ENCODE peak calls at places on chromosome 5, in eight cellular contexts. V is activated CD8-positive, alpha-beta memory T cell treated with anti-CD3 and anti-CD28 coated beads for 48 hours; I is PC-3; M is RPMI7951; E is fibroblast of the aortic adventitia; Z is OCI-M1; Y is heart right ventricle; O is lung microvascular endothelial cell. B is an unnamed sample.
A peak's percentile ranks its signal among the peaks of the same experiment; 100 is the strongest.

GRCh38 chr5:88729476-88730182 is 153.4 kb downstream of the MEF2C start:
- DNase-seq in V (peak; percentile 4), I (peak; percentile 88), M (peak; percentile 71), E (peak; percentile 91), Z (peak; percentile 89), Y (no peak), O (peak; percentile 91), B (no peak)

GRCh38 chr5:140319833-140320232 is 16.9 kb upstream of the PFDN1 start:
- DNase-seq in V (no peak), I (no peak), M (no peak), E (no peak), Z (peak; percentile 16), Y (no peak), O (no peak), B (no peak)

GRCh38 chr5:68149189-68149588 is 66.4 kb upstream of the PIK3R1 start:
- DNase-seq in V (no peak), I (no peak), M (peak; percentile 43), E (peak; percentile 59), Z (peak; percentile 34), Y (no peak), O (no peak), B (no peak)

GRCh38 chr5:73826301-73826700 is 200.3 kb downstream of the ARHGEF28 start:
- DNase-seq in V (no peak), I (no peak), M (no peak), E (no peak), Z (no peak), Y (no peak), O (no peak), B (no peak)

GRCh38 chr5:181215997-181216982 is 6.8 kb upstream of the TRIM41 start:
- DNase-seq in V (no peak), I (peak; percentile 65), M (peak; percentile 76), E (no peak), Z (no peak), Y (no peak), O (no peak), B (no peak)

GRCh38 chr5:114185274-114185673 is 176.6 kb upstream of the KCNN2 start:
- DNase-seq in V (no peak), I (peak; percentile 40), M (peak; percentile 49), E (no peak), Z (no peak), Y (peak; percentile 32), O (peak; percentile 68), B (no peak)

GRCh38 chr5:105754056-105754455 is 1916.7 kb downstream of the EFNA5 start:
- DNase-seq in V (no peak), I (no peak), M (no peak), E (no peak), Z (no peak), Y (no peak), O (no peak), B (no peak)

GRCh38 chr5:15203376-15203775 is 296.6 kb upstream of the FBXL7 start:
- DNase-seq in V (no peak), I (no peak), M (peak; percentile 24), E (no peak), Z (no peak), Y (no peak), O (no peak), B (no peak)

GRCh38 chr5:59992206-59992605 is 98.7 kb upstream of the PDE4D start:
- DNase-seq in V (no peak), I (no peak), M (no peak), E (no peak), Z (no peak), Y (no peak), O (no peak), B (no peak)

GRCh38 chr5:35857004-35857345 is 284 bp downstream of the IL7R start:
- DNase-seq in V (no peak), I (peak; percentile 49), M (no peak), E (peak; percentile 6), Z (no peak), Y (no peak), O (no peak), B (no peak)

B was measured in breast epithelium.